ENCODE peak calls at places on chromosome 22, in four cellular contexts. F, V, W and Q are unnamed samples.
A peak's percentile ranks its signal among the peaks of the same experiment; 100 is the strongest.

GRCh38 chr22:33038131-33038772 is 19.9 kb downstream of the SYN3 start:
- DNase-seq in F (no peak), V (no peak), W (no peak), Q (peak; percentile 56)

GRCh38 chr22:39268645-39269044 is 23.9 kb upstream of the PDGFB start:
- DNase-seq in F (no peak), V (no peak), W (no peak), Q (no peak)

GRCh38 chr22:48807155-48807554 is 1020.5 kb downstream of the BRD1 start:
- DNase-seq in W (no peak), V (no peak), F (no peak), Q (no peak)

GRCh38 chr22:38467904-38468760 is at the start of gene KDELR3:
- DNase-seq in W (no peak), V (peak; percentile 93), F (no peak), Q (peak; percentile 80)

GRCh38 chr22:21446827-21447690 is 20.1 kb upstream of the TMEM191C start:
- DNase-seq in W (no peak), F (no peak), V (no peak), Q (no peak)

GRCh38 chr22:38707346-38707745 is 1.6 kb downstream of the GTPBP1 start:
- DNase-seq in W (no peak), V (no peak), F (peak; percentile 80), Q (no peak)

GRCh38 chr22:46050916-46051614 is 74.1 kb upstream of the WNT7B start:
- DNase-seq in V (no peak), W (no peak), F (no peak), Q (no peak)

GRCh38 chr22:31344369-31345330 is 1.5 kb downstream of the PATZ1 start:
- DNase-seq in V (no peak), F (no peak), W (no peak), Q (peak; percentile 39)

GRCh38 chr22:43449205-43449830 is 37.5 kb downstream of the MPPED1 start:
- DNase-seq in V (peak; percentile 70), W (no peak), F (no peak), Q (no peak)

GRCh38 chr22:36383110-36383581 is 4.6 kb downstream of the MYH9 start:
- DNase-seq in F (no peak), W (peak; percentile 89), V (no peak), Q (no peak)

GRCh38 chr22:39208013-39208680 is 36.6 kb downstream of the PDGFB start:
- DNase-seq in W (no peak), V (peak; percentile 7), F (no peak), Q (no peak)

GRCh38 chr22:27669798-27670599 is 131.6 kb downstream of the MN1 start:
- DNase-seq in W (no peak), V (peak; percentile 22), F (peak; percentile 92), Q (no peak)

DNA sequence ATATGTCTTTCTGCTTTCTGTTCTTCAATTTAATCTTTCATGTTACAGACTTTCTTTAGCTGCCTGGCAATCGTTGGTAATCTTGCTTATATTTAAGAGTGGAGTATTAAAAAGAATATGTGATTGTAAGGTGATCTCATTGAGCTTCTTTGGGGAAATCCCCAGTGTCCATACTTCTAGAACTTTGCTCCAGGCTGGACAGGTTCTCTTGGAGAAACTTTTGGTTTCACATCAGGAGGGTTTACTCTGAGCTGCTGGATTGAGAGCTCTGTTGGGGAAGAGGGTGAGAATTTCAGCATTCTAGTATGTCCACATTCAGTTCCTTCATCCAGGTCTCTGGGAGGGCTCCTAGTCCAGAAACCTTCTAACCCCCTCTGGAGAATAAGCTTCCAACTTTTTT is 16.1 kb downstream of the LRRC75B start:
- DNase-seq in F (no peak), W (no peak), V (no peak), Q (no peak)
- H3K4me2 ChIP-seq in F (no peak overlapping the region), W (no peak overlapping the region), V (no peak overlapping the region), Q (no peak overlapping the region)

DNA sequence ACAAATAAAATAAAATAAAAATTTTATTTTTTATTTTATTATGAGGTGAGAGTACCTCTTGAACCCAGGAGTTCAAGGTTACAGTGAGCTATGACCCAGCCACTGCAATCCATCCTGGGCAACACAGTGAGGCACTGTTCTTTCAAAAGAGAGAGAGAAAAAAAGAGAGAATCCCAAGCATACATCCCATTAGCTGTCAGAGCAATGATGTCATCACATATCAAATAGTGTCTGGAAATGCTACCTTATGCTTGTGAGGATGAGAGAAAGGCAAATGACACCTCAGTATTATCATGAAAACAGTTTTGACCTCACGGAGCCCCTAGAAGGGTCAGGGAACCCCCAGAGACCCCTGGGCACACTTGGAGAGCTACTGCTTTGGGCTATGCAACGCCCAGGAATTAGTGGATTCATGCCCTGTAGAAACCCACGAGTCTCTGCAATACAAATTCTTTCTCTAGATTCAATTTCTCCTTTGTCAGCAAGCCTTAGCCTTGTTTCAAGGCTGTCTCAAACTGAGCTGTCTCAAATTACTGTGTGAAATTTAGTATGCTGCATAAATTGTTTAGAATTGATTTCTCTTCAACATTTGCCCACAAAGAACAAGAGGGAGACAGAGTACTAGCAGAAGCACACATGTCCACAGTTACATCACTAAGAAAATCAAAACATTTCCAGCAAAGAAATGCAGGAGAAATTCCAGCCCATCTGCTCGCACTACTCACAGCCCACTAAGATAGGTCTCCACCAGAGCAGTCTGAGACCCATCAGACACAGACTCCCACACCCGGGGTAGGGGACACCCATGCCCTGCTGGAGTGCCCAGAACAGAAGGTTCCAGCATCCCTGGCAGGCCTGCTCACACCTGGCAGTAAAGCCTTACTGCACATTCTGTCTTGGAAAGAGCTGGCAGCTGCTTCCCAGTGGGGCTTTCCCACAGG is 18.1 kb downstream of the DGCR2 start:
- DNase-seq in F (no peak), W (no peak), V (no peak), Q (no peak)
- TF ChIP-seq FOXM1 in F (no peak), W (no peak), V (no peak), Q (no peak)

GRCh38 chr22:29691636-29692326 is 28.0 kb upstream of the CABP7 start:
- DNase-seq in W (no peak), V (no peak), F (no peak), Q (no peak)
- H3K4me2 ChIP-seq in W (no peak overlapping the region), V (no peak overlapping the region), F (no peak overlapping the region), Q (no peak overlapping the region)

DNA sequence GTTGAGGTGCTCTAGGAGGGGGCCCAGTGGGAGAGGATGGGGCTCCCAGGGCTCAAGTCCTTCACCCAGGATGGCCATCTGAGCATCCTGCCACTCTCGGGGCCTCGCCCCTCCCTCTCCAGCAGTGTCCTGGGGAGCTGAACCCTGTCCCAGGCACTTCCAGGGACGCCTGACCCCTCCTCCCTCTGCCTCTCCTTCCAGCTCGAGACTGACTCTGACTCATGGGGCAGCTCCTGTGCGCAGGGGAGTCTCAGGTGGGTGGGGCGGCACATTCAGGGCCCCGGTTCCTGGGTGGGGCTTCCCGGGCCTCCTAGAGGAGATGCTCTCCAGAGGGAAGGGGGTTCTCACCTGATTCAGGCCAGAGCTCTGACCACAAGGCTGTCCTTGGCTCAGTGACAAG is 77.1 kb upstream of the IGLL5 start:
- DNase-seq in V (no peak), F (no peak), W (no peak), Q (no peak)
- TF ChIP-seq FOXM1 in V (no peak), F (no peak), W (no peak), Q (no peak)

GRCh38 chr22:49964136-49964492 is 3.5 kb downstream of the PIM3 start:
- DNase-seq in W (no peak), F (no peak), V (no peak), Q (peak; percentile 8)
- H3K4me2 ChIP-seq in W (peak overlapping the region; percentile 87), F (peak overlapping the region; percentile 94), V (no peak overlapping the region), Q (no peak overlapping the region)

GRCh38 chr22:42368379-42369249 is 63.6 kb downstream of the NFAM1 start:
- DNase-seq in W (no peak), F (no peak), V (peak; percentile 19), Q (no peak)

GRCh38 chr22:42366815-42367581 is 65.2 kb downstream of the NFAM1 start:
- DNase-seq in F (no peak), W (no peak), V (no peak), Q (no peak)

GRCh38 chr22:42369250-42370041 is 62.8 kb downstream of the NFAM1 start:
- DNase-seq in W (peak; percentile 71), F (peak; percentile 94), V (peak; percentile 97), Q (peak; percentile 88)

GRCh38 chr22:42365942-42366660 is 66.1 kb downstream of the NFAM1 start:
- DNase-seq in V (no peak), W (no peak), F (no peak), Q (no peak)

GRCh38 chr22:42367980-42368378 is 64.2 kb downstream of the NFAM1 start:
- DNase-seq in W (no peak), V (no peak), F (no peak), Q (no peak)
- TF ChIP-seq FOXM1 in W (no peak), V (no peak), F (no peak), Q (no peak)

GRCh38 chr22:40512426-40513136 is 123.9 kb downstream of the MRTFA start:
- DNase-seq in W (no peak), F (peak; percentile 55), V (no peak), Q (no peak)

GRCh38 chr22:40509401-40510134 is 127.0 kb downstream of the MRTFA start:
- DNase-seq in F (no peak), W (no peak), V (no peak), Q (no peak)

GRCh38 chr22:40507491-40507890 is 129.0 kb downstream of the MRTFA start:
- DNase-seq in V (no peak), W (no peak), F (no peak), Q (no peak)

GRCh38 chr22:40511604-40512003 is 124.9 kb downstream of the MRTFA start:
- DNase-seq in F (no peak), V (no peak), W (no peak), Q (no peak)

DNA sequence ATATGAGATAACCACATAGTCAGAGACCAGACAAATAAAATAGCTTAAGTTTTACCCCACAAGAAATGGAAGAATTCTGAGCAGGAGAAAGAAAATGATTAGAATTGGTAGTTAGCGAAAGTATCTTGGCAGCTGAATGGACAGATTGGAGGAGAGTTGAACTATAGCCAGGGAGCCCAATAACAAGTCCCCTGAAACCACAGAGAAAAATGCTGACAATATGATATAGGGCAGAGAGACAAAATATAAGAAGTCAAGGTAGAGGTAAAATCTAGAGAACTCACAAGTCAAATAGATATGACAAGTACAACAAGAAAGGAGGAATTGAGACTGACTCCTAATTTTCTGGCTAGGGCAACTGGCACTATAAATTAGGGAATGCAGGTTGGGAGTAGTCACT is 125.6 kb downstream of the MRTFA start:
- DNase-seq in V (no peak), W (no peak), F (no peak), Q (no peak)
- H3K4me2 ChIP-seq in V (no peak overlapping the region), W (no peak overlapping the region), F (no peak overlapping the region), Q (peak overlapping the region; percentile 41)